ENCODE peak calls at places on chromosomes 4 and X, in eight cellular contexts. I is EL, V is Right ventricle myocardium superior, X is EH, R is cardiac fibroblast, D is omental fat pad, J is NCI-H510A, C is choroid plexus epithelial cell. M is an unnamed sample.

GRCh38 chr4:11507920-11508319 is 79.2 kb upstream of the HS3ST1 start:
- DNase-seq in I (no peak), V (no peak), X (no peak), R (no peak), D (no peak), J (no peak), C (no peak), M (no peak)

GRCh38 chr4:171203425-171203824 is 609.8 kb upstream of the GALNTL6 start:
- DNase-seq in I (no peak), V (no peak), X (no peak), R (peak), D (no peak), J (no peak), C (peak), M (no peak)

GRCh38 chr4:7299051-7299907 is 106.9 kb downstream of the SORCS2 start:
- DNase-seq in I (no peak), V (peak), X (no peak), R (no peak), D (no peak), J (no peak), C (no peak), M (no peak)

GRCh38 chrX:39591099-39591498 is 506.7 kb downstream of the BCOR start:
- DNase-seq in I (no peak), V (no peak), X (no peak), R (no peak), D (no peak), J (no peak), C (no peak), M (no peak)

GRCh38 chrX:113929004-113929403 is 654.9 kb upstream of the HTR2C start:
- DNase-seq in I (no peak), V (no peak), X (no peak), R (peak), D (no peak), J (peak), C (peak), M (peak)

GRCh38 chr4:95045429-95045828 is 287.7 kb downstream of the BMPR1B start:
- DNase-seq in I (no peak), V (no peak), X (no peak), R (no peak), D (no peak), J (no peak), C (peak), M (no peak)

GRCh38 chrX:123392921-123393320 is 208.8 kb downstream of the GRIA3 start:
- DNase-seq in I (no peak), V (no peak), X (peak), R (no peak), D (no peak), J (no peak), C (no peak), M (no peak)

GRCh38 chr4:22014222-22014741 is 65.7 kb upstream of the KCNIP4 start:
- DNase-seq in I (peak), V (no peak), X (peak), R (peak), D (no peak), J (no peak), C (peak), M (no peak)

GRCh38 chrX:10794203-10794630 is 173.8 kb upstream of the MID1 start:
- DNase-seq in I (no peak), V (no peak), X (peak), R (no peak), D (no peak), J (no peak), C (no peak), M (no peak)

GRCh38 chr4:17709760-17710068 is 71.7 kb downstream of the FAM184B start:
- DNase-seq in I (no peak), V (no peak), X (no peak), R (no peak), D (no peak), J (no peak), C (no peak), M (no peak)

GRCh38 chr4:83124079-83124780 is 9.7 kb upstream of the PLAC8 start:
- DNase-seq in I (peak), V (no peak), X (peak), R (peak), D (no peak), J (no peak), C (no peak), M (no peak)

GRCh38 chrX:20412871-20413486 is 146.3 kb upstream of the RPS6KA3 start:
- DNase-seq in I (no peak), V (peak), X (no peak), R (no peak), D (no peak), J (no peak), C (no peak), M (no peak)

GRCh38 chr4:41619161-41619560 is 81.2 kb downstream of the LIMCH1 start:
- DNase-seq in I (no peak), V (no peak), X (no peak), R (no peak), D (no peak), J (no peak), C (no peak), M (no peak)